ENCODE peak calls at places on chromosomes 6 and 20, in five cellular contexts. T is HCT116; D is CD8-positive, alpha-beta T cell; A is astrocyte; G is fibroblast of villous mesenchyme. I is an unnamed sample.

GRCh38 chr20:20064303-20064702 is 12.0 kb downstream of the CFAP61 start:
- DNase-seq in D (no peak), A (no peak), T (no peak), G (no peak), I (no peak)

GRCh38 chr6:167662881-167663205 is 163.9 kb upstream of the AFDN start:
- DNase-seq in T (no peak), G (no peak), D (no peak), A (no peak), I (no peak)

GRCh38 chr6:5751525-5752252 is 255.0 kb downstream of the NRN1 start:
- DNase-seq in A (peak), G (no peak), T (no peak), D (no peak), I (peak)

GRCh38 chr20:10609276-10609675 is 64.5 kb downstream of the JAG1 start:
- DNase-seq in A (peak), T (no peak), D (no peak), G (peak), I (peak)

GRCh38 chr6:154738561-154738961 is 5.3 kb downstream of the SCAF8 start:
- DNase-seq in D (no peak), A (no peak), G (peak), T (no peak), I (peak)

GRCh38 chr6:156972145-156972544 is 195.0 kb downstream of the ARID1B start:
- DNase-seq in G (no peak), T (no peak), D (no peak), A (no peak), I (no peak)

GRCh38 chr20:59006167-59006863 is 739 bp downstream of the CTSZ start:
- DNase-seq in A (no peak), G (peak), T (no peak), D (no peak), I (no peak)

GRCh38 chr20:31674895-31675827 is 37.4 kb downstream of the COX4I2 start:
- DNase-seq in T (no peak), G (peak), D (peak), A (peak), I (peak)

GRCh38 chr6:108363756-108364356 is 69.0 kb downstream of the AFG1L start:
- DNase-seq in G (no peak), D (no peak), A (peak), T (no peak), I (no peak)

GRCh38 chr20:50248104-50248631 is 57.5 kb downstream of the CEBPB start:
- DNase-seq in A (peak), G (peak), T (no peak), D (no peak), I (peak)

GRCh38 chr6:134299236-134299635 is 18.7 kb downstream of the SGK1 start:
- DNase-seq in D (no peak), G (peak), A (peak), T (no peak), I (peak)

GRCh38 chr6:72836971-72837370 is 215.1 kb downstream of the KCNQ5 start:
- DNase-seq in A (no peak), D (no peak), G (no peak), T (no peak), I (no peak)

GRCh38 chr20:41309817-41310216 is 7.7 kb downstream of the ZHX3 start:
- DNase-seq in A (peak), T (no peak), G (peak), D (no peak), I (peak)

GRCh38 chr20:63667858-63668257 is 9.7 kb downstream of the RTEL1 start:
- DNase-seq in T (no peak), G (no peak), A (no peak), D (no peak), I (no peak)

GRCh38 chr6:132664309-132665034 is 5.5 kb upstream of the TAAR1 start:
- DNase-seq in A (no peak), D (no peak), G (no peak), T (no peak), I (no peak)

GRCh38 chr6:70079241-70079640 is 212.9 kb downstream of the COL19A1 start:
- DNase-seq in A (no peak), G (no peak), D (no peak), T (no peak), I (no peak)

GRCh38 chr20:48266571-48266970 is 481.3 kb upstream of the SULF2 start:
- DNase-seq in D (no peak), T (no peak), A (no peak), G (no peak), I (no peak)

GRCh38 chr6:135540207-135540877 is 42.8 kb upstream of the AHI1 start:
- DNase-seq in A (peak), G (peak), D (no peak), T (no peak), I (peak)

GRCh38 chr20:51720854-51721253 is 47.3 kb downstream of the ATP9A start:
- DNase-seq in T (no peak), A (no peak), G (no peak), D (no peak), I (no peak)

GRCh38 chr6:157717266-157717870 is 105.7 kb upstream of the SNX9 start:
- DNase-seq in A (no peak), T (no peak), G (peak), D (no peak), I (no peak)

GRCh38 chr6:27617700-27618689 is 145.1 kb upstream of the ZNF184 start:
- DNase-seq in G (peak), D (no peak), A (peak), T (peak), I (peak)

GRCh38 chr6:3911614-3912336 is 62.6 kb downstream of the FAM50B start:
- DNase-seq in T (peak), D (no peak), A (peak), G (peak), I (peak)

GRCh38 chr6:8054276-8054675 is 9.9 kb downstream of the BLOC1S5 start:
- DNase-seq in D (no peak), A (peak), T (no peak), G (no peak), I (peak)

GRCh38 chr6:95866732-95867131 is 149.0 kb upstream of the FUT9 start:
- DNase-seq in A (no peak), G (no peak), D (no peak), T (peak), I (peak)

GRCh38 chr6:95352064-95352463 is 225.3 kb upstream of the MANEA start:
- DNase-seq in T (peak), D (no peak), G (no peak), A (no peak), I (no peak)

GRCh38 chr20:18165553-18165952 is 27.9 kb downstream of the KAT14 start:
- DNase-seq in A (no peak), T (no peak), G (no peak), D (no peak), I (no peak)

GRCh38 chr6:88616380-88616779 is 347.0 kb downstream of the RNGTT start:
- DNase-seq in D (no peak), T (no peak), A (no peak), G (no peak), I (no peak)

GRCh38 chr6:25132934-25133333 is 146.2 kb upstream of the CARMIL1 start:
- DNase-seq in G (no peak), T (no peak), D (no peak), A (no peak), I (no peak)

DNA sequence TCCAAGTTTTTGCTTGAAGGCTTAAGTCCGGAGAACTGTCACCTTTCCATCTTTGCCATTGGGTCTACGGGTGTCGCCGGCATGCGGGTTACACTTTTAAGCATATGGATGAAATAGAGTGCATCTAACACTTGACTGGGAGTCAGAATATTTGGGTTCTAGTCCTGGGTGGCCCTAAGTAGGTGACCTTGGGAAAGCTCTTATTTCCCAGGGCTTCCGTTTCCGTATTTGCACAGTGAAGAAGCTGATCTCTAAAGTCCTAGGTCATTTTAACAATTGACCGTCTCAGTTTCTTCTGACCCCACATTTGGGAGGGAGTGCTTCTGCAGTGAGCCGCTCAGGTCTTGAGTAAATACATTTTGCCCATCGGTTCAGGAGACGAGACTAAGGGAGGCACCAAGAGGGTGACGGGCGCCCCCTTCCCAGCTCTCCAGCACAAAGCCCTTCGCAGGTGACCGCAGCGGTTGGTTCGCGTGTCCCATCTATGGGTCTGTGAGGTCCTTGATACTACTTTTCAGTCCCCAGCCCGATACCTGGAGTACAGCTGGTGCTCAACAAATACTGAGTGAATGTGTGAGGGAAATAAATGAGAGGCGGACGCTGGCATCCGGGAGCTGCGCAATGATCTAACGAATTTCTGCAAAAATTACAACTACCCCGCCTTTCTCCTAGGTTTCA is 580 bp upstream of the BLTP3A start:
- DNase-seq in T (peak), D (peak), G (peak), A (peak), I (peak)
- TF ChIP-seq CTCF in T (no peak), D (no peak), G (no peak), A (no peak), I (no peak)

DNA sequence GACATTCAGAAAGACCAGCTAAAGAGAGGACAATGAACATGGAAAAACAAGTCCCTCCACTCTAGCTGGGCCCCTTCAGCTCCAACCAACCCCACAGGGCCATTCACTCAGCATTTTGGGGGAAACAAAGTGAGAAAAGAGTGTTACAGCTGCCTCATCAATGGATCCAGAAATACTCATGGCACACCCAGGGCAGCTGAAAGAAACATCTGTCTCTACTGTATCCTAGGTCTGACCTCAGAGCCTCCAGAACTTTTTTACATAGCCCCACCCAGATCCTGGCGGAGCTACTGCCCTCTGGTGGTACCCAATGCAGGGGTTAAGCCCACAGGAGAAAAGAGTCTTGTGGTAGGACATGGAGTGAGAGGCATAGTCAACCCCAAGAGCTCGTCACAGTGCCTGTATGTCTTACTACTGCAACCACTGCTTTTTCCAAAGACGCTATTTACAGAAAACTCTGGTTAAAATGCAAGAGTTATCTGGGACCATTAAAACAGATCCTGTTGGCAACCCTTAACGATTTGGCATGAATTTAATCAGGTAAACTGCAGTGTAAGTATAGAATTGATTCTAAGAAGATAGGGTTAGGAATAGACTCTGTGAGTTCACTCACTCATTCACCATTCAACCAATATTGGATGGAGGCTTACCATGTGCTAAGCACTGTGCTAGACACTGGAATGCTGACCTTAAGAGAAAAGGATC is 37.4 kb upstream of the FAM83C start:
- DNase-seq in T (no peak), A (no peak), G (peak), D (no peak), I (peak)
- TF ChIP-seq CTCF in T (peak), A (peak), G (peak), D (no peak), I (peak)

DNA sequence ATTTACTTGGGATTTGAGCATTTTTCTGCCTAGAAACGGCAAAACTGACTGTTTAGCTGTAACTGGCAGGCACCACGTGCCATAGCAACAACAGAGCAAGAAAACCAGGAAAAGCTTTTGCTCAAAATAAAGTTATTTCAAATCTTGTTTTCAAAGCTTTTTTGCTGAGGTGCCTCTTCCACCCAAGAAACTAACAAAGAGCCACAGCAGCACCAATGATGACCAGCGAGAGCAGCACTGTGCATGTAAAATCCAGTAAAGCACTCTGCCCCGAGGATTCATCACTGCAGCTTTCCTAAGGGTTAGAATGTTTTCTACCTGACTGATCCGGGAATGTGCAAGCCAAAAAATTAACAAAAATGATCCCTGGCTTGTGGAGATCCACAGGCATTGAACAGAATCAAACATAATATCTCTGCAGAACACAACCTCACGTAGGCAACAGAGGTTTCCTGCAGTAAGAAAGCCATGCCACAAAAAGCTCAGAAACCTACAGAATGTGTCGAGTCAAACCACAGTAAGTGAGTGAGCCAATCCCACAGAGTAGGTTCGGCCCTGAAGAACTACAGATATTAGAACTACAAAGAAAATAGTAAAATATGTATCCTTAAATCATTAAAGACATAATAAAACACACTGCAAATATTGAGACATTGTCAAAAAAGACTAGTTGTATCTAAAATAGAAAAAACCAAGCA is 7.4 kb upstream of the ULBP3 start:
- DNase-seq in T (no peak), A (peak), G (no peak), D (no peak), I (no peak)
- TF ChIP-seq CTCF in T (peak), A (peak), G (peak), D (no peak), I (peak)

DNA sequence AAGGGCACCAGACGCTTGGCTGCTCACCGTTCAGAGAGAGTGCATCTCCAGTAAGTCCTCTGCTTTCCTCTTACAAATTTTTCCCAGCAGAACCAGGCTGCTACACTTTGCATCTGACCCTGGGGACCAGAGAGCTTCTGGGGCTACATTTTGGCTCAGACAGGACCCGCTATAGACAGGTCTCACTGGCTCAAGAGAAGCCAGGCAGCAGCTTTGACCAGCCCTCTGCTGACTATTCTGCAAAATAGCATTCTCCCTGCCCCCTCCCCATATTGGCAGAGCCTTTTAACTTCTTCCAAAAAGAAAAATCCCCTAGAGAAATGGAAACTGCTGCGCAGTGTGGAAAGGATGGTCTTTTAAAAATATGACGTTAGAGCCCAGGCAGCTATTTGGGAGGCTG is 37.2 kb downstream of the CPXM1 start:
- DNase-seq in A (no peak), T (no peak), G (no peak), D (no peak), I (no peak)
- TF ChIP-seq CTCF in A (no peak), T (no peak), G (no peak), D (no peak), I (no peak)

GRCh38 chr6:149642829-149643580 is 5.5 kb downstream of the KATNA1 start:
- DNase-seq in T (no peak), D (no peak), G (peak), A (peak), I (peak)

GRCh38 chr6:149651056-149651455 is 2.5 kb upstream of the KATNA1 start:
- DNase-seq in T (no peak), G (no peak), D (no peak), A (no peak), I (no peak)

GRCh38 chr6:149646599-149646998 is 1.9 kb downstream of the KATNA1 start:
- DNase-seq in A (no peak), T (no peak), D (no peak), G (no peak), I (no peak)

GRCh38 chr6:149648148-149649145 is at the start of gene KATNA1:
- DNase-seq in G (peak), A (peak), T (peak), D (peak), I (peak)
- TF ChIP-seq CTCF in G (no peak), A (no peak), T (no peak), D (no peak), I (no peak)

GRCh38 chr6:162177733-162178132 is 549.8 kb downstream of the PRKN start:
- DNase-seq in G (no peak), A (peak), T (no peak), D (no peak), I (peak)
- TF ChIP-seq CTCF in G (no peak), A (peak), T (no peak), D (no peak), I (no peak)

DNA sequence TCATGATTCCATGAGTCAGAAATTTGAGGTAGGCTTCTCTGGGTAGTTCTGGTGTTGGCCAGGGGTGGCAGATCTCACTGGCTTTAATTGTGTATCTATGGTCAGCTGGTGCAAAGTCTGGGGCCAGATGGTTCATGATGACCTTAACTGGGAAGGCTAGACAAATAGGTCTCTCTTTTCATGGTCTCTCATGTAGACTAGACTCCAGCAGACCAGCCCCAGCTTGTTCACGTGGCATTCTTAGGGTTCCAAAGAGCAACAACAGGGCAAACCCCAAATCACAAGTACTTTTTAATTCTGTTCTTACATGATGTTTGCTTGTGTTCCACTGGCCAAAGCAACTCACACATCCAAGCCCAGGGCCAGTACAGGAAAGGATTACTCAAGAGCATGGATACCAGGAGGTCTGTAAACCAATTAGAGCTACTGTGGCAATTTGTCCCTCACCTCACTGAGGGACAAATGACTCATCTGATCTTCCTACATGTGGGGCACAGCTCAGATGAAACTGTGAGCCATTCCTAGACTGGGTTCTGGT is 79.5 kb upstream of the PBOV1 start:
- DNase-seq in T (no peak), D (no peak), A (no peak), G (no peak), I (peak)
- TF ChIP-seq CTCF in T (no peak), D (no peak), A (no peak), G (no peak), I (no peak)